ENCODE peak calls at places on chromosomes 3 and 15, in ten cellular contexts. One of them, this sample, is unnamed.

GRCh38 chr15:57321973-57322601 is 54.2 kb upstream of the CGNL1 start:
- DNase-seq in dorsolateral prefrontal cortex: no peak
- DNase-seq in DND-41: peak
- DNase-seq in lower lobe of right lung: no peak
- DNase-seq in HL-60: no peak
- DNase-seq in A549: no peak
- DNase-seq in endothelial cell of umbilical vein: peak
- DNase-seq in neural progenitor cell: peak
- DNase-seq in upper lobe of left lung: no peak
- DNase-seq in heart right ventricle: no peak
- DNase-seq in this sample: no peak

GRCh38 chr3:130849111-130849552 is 44.8 kb upstream of the ATP2C1 start:
- DNase-seq in lower lobe of right lung: peak
- DNase-seq in DND-41: no peak
- DNase-seq in heart right ventricle: peak
- DNase-seq in neural progenitor cell: no peak
- DNase-seq in upper lobe of left lung: peak
- DNase-seq in A549: no peak
- DNase-seq in endothelial cell of umbilical vein: no peak
- DNase-seq in dorsolateral prefrontal cortex: no peak
- DNase-seq in HL-60: peak
- DNase-seq in this sample: no peak

GRCh38 chr15:83077487-83078230 is 10.6 kb upstream of the BTBD1 start:
- DNase-seq in dorsolateral prefrontal cortex: no peak
- DNase-seq in endothelial cell of umbilical vein: no peak
- DNase-seq in neural progenitor cell: no peak
- DNase-seq in upper lobe of left lung: no peak
- DNase-seq in lower lobe of right lung: no peak
- DNase-seq in HL-60: no peak
- DNase-seq in A549: no peak
- DNase-seq in DND-41: no peak
- DNase-seq in heart right ventricle: no peak
- DNase-seq in this sample: no peak

GRCh38 chr3:133489466-133490085 is 83.9 kb upstream of the CDV3 start:
- DNase-seq in endothelial cell of umbilical vein: no peak
- DNase-seq in DND-41: no peak
- DNase-seq in neural progenitor cell: no peak
- DNase-seq in heart right ventricle: no peak
- DNase-seq in lower lobe of right lung: no peak
- DNase-seq in upper lobe of left lung: no peak
- DNase-seq in dorsolateral prefrontal cortex: no peak
- DNase-seq in HL-60: no peak
- DNase-seq in A549: no peak
- DNase-seq in this sample: no peak

GRCh38 chr15:98753726-98754125 is 105.4 kb downstream of the IGF1R start:
- DNase-seq in heart right ventricle: no peak
- DNase-seq in dorsolateral prefrontal cortex: no peak
- DNase-seq in endothelial cell of umbilical vein: no peak
- DNase-seq in A549: no peak
- DNase-seq in lower lobe of right lung: no peak
- DNase-seq in HL-60: no peak
- DNase-seq in upper lobe of left lung: no peak
- DNase-seq in neural progenitor cell: peak
- DNase-seq in DND-41: no peak
- DNase-seq in this sample: no peak

GRCh38 chr3:10411598-10412332 is 90.9 kb upstream of the SEC13 start:
- DNase-seq in endothelial cell of umbilical vein: no peak
- DNase-seq in neural progenitor cell: no peak
- DNase-seq in dorsolateral prefrontal cortex: no peak
- DNase-seq in HL-60: no peak
- DNase-seq in heart right ventricle: no peak
- DNase-seq in DND-41: no peak
- DNase-seq in upper lobe of left lung: no peak
- DNase-seq in A549: no peak
- DNase-seq in lower lobe of right lung: peak
- DNase-seq in this sample: no peak

GRCh38 chr15:79673416-79674123 is 223.2 kb downstream of the MTHFS start:
- DNase-seq in A549: peak
- DNase-seq in HL-60: no peak
- DNase-seq in heart right ventricle: no peak
- DNase-seq in DND-41: no peak
- DNase-seq in dorsolateral prefrontal cortex: no peak
- DNase-seq in lower lobe of right lung: no peak
- DNase-seq in upper lobe of left lung: no peak
- DNase-seq in endothelial cell of umbilical vein: no peak
- DNase-seq in neural progenitor cell: peak
- DNase-seq in this sample: no peak

GRCh38 chr3:184155644-184156521 is 706 bp downstream of the DVL3 start:
- DNase-seq in upper lobe of left lung: peak
- DNase-seq in DND-41: peak
- DNase-seq in A549: no peak
- DNase-seq in dorsolateral prefrontal cortex: peak
- DNase-seq in heart right ventricle: peak
- DNase-seq in neural progenitor cell: peak
- DNase-seq in endothelial cell of umbilical vein: peak
- DNase-seq in lower lobe of right lung: peak
- DNase-seq in HL-60: peak
- DNase-seq in this sample: peak

GRCh38 chr3:14640157-14640562 is 11.4 kb upstream of the CCDC174 start:
- DNase-seq in endothelial cell of umbilical vein: no peak
- DNase-seq in DND-41: no peak
- DNase-seq in dorsolateral prefrontal cortex: peak
- DNase-seq in HL-60: no peak
- DNase-seq in lower lobe of right lung: no peak
- DNase-seq in neural progenitor cell: no peak
- DNase-seq in A549: peak
- DNase-seq in upper lobe of left lung: no peak
- DNase-seq in heart right ventricle: no peak
- DNase-seq in this sample: no peak

GRCh38 chr3:182078314-182078713 is 366.6 kb downstream of the SOX2 start:
- DNase-seq in upper lobe of left lung: no peak
- DNase-seq in neural progenitor cell: no peak
- DNase-seq in lower lobe of right lung: no peak
- DNase-seq in dorsolateral prefrontal cortex: no peak
- DNase-seq in endothelial cell of umbilical vein: no peak
- DNase-seq in A549: peak
- DNase-seq in HL-60: no peak
- DNase-seq in heart right ventricle: no peak
- DNase-seq in DND-41: no peak
- DNase-seq in this sample: no peak

GRCh38 chr3:12229144-12229871 is 59.6 kb upstream of the PPARG start:
- DNase-seq in heart right ventricle: no peak
- DNase-seq in lower lobe of right lung: no peak
- DNase-seq in neural progenitor cell: no peak
- DNase-seq in endothelial cell of umbilical vein: no peak
- DNase-seq in DND-41: no peak
- DNase-seq in dorsolateral prefrontal cortex: no peak
- DNase-seq in A549: no peak
- DNase-seq in upper lobe of left lung: no peak
- DNase-seq in HL-60: peak
- DNase-seq in this sample: no peak

GRCh38 chr3:123157209-123157597 is 44.5 kb upstream of the SEC22A start:
- DNase-seq in A549: no peak
- DNase-seq in dorsolateral prefrontal cortex: no peak
- DNase-seq in neural progenitor cell: no peak
- DNase-seq in lower lobe of right lung: no peak
- DNase-seq in HL-60: no peak
- DNase-seq in endothelial cell of umbilical vein: no peak
- DNase-seq in heart right ventricle: no peak
- DNase-seq in DND-41: no peak
- DNase-seq in upper lobe of left lung: no peak
- DNase-seq in this sample: no peak

DNA sequence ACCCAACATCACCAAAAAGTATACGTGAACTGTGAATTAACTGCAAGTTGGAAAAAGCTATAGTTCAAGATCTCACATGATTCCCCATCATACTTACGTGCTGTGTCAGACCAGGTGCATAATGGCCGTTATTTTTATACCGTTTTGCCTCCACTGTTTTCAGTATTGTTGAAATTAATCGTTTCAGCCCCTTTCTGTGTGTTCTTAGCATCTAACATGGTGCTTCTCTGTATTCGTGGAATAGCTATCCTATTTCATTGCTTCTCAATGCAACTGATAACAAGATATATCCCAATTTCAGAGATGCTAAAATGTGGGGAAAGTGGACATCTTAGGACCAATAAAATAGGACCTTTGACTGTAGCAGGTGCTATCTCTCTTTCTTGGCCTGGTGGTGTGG is 13.7 kb downstream of the CA12 start:
- DNase-seq in heart right ventricle: no peak
- DNase-seq in A549: no peak
- DNase-seq in endothelial cell of umbilical vein: no peak
- DNase-seq in upper lobe of left lung: no peak
- DNase-seq in DND-41: no peak
- DNase-seq in HL-60: no peak
- DNase-seq in lower lobe of right lung: no peak
- DNase-seq in dorsolateral prefrontal cortex: no peak
- DNase-seq in neural progenitor cell: no peak
- DNase-seq in this sample: no peak
- H3K27ac ChIP-seq in heart right ventricle: no peak
- H3K27ac ChIP-seq in A549: peak
- H3K27ac ChIP-seq in endothelial cell of umbilical vein: no peak
- H3K27ac ChIP-seq in upper lobe of left lung: peak
- H3K27ac ChIP-seq in DND-41: no peak
- H3K27ac ChIP-seq in HL-60: no peak
- H3K27ac ChIP-seq in lower lobe of right lung: peak
- H3K27ac ChIP-seq in dorsolateral prefrontal cortex: no peak
- H3K27ac ChIP-seq in neural progenitor cell: no peak
- H3K27ac ChIP-seq in this sample: no peak

GRCh38 chr3:192408721-192409151 is 318.6 kb downstream of the FGF12 start:
- DNase-seq in dorsolateral prefrontal cortex: peak
- DNase-seq in heart right ventricle: no peak
- DNase-seq in HL-60: no peak
- DNase-seq in neural progenitor cell: peak
- DNase-seq in lower lobe of right lung: no peak
- DNase-seq in DND-41: no peak
- DNase-seq in endothelial cell of umbilical vein: peak
- DNase-seq in A549: no peak
- DNase-seq in upper lobe of left lung: no peak
- DNase-seq in this sample: no peak
- H3K4me3 ChIP-seq in dorsolateral prefrontal cortex: peak
- H3K4me3 ChIP-seq in heart right ventricle: no peak
- H3K4me3 ChIP-seq in HL-60: no peak
- H3K4me3 ChIP-seq in neural progenitor cell: peak
- H3K4me3 ChIP-seq in lower lobe of right lung: peak
- H3K4me3 ChIP-seq in DND-41: no peak
- H3K4me3 ChIP-seq in endothelial cell of umbilical vein: peak
- H3K4me3 ChIP-seq in A549: peak
- H3K4me3 ChIP-seq in upper lobe of left lung: peak
- H3K4me3 ChIP-seq in this sample: no peak

DNA sequence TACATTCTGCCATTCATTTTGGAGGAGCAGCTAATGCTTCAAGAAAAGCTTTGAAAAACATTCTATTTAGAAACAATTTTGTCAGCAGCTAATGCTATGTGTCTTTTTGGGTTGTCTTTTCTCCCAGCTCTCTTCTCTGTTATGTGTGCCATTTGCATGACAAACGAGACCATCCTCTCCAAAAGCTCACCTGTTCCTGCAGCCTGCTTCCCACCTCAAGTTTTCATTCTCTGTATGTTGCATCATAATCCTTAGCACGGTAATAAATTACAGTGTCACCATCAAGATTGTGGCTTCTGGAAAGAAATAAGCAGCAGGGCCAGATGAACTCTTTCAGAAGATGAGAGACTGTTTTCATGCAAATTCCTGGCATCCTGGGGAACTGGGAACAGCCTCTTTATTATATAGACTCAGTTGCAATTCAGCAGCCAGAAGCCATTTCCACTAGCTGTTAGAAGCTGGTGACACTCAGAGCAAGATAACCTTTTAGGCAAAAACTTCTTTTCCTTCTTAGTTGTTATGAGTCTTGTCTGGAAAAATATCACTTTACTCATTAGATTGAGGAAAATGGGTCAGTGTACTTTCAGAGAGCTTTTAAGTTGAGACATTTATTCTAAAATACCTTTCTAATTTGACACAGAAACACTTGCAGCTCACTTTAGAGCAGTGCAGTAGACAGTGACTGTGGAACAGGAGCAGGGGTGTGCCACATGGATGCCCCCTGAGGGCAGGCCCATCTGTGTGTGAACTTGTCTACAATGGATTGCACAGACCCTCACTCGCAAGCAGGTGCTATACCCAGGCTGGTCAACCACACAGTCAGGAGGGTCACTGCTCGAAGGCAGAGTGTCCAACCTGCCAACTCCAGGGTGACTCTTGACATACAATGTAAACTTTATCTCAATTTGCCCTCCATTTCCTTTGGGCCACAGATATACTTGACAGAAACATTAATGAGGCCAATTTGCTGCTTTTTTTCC is 436.9 kb downstream of the EPHB1 start:
- DNase-seq in neural progenitor cell: no peak
- DNase-seq in dorsolateral prefrontal cortex: no peak
- DNase-seq in A549: no peak
- DNase-seq in lower lobe of right lung: no peak
- DNase-seq in heart right ventricle: no peak
- DNase-seq in DND-41: no peak
- DNase-seq in upper lobe of left lung: no peak
- DNase-seq in endothelial cell of umbilical vein: no peak
- DNase-seq in HL-60: no peak
- DNase-seq in this sample: no peak
- H3K27ac ChIP-seq in neural progenitor cell: no peak
- H3K27ac ChIP-seq in dorsolateral prefrontal cortex: no peak
- H3K27ac ChIP-seq in A549: no peak
- H3K27ac ChIP-seq in lower lobe of right lung: no peak
- H3K27ac ChIP-seq in heart right ventricle: no peak
- H3K27ac ChIP-seq in DND-41: no peak
- H3K27ac ChIP-seq in upper lobe of left lung: no peak
- H3K27ac ChIP-seq in endothelial cell of umbilical vein: no peak
- H3K27ac ChIP-seq in HL-60: no peak
- H3K27ac ChIP-seq in this sample: no peak

GRCh38 chr15:63765338-63765737 is 68.4 kb downstream of the HERC1 start:
- DNase-seq in DND-41: no peak
- DNase-seq in A549: no peak
- DNase-seq in heart right ventricle: no peak
- DNase-seq in lower lobe of right lung: no peak
- DNase-seq in upper lobe of left lung: no peak
- DNase-seq in dorsolateral prefrontal cortex: no peak
- DNase-seq in neural progenitor cell: peak
- DNase-seq in HL-60: no peak
- DNase-seq in endothelial cell of umbilical vein: no peak
- DNase-seq in this sample: no peak

GRCh38 chr15:63763476-63764123 is 70.1 kb downstream of the HERC1 start:
- DNase-seq in neural progenitor cell: no peak
- DNase-seq in DND-41: no peak
- DNase-seq in dorsolateral prefrontal cortex: no peak
- DNase-seq in upper lobe of left lung: no peak
- DNase-seq in lower lobe of right lung: no peak
- DNase-seq in A549: no peak
- DNase-seq in endothelial cell of umbilical vein: no peak
- DNase-seq in HL-60: peak
- DNase-seq in heart right ventricle: no peak
- DNase-seq in this sample: no peak

GRCh38 chr15:63764124-63764827 is 69.5 kb downstream of the HERC1 start:
- DNase-seq in dorsolateral prefrontal cortex: no peak
- DNase-seq in upper lobe of left lung: no peak
- DNase-seq in heart right ventricle: no peak
- DNase-seq in lower lobe of right lung: no peak
- DNase-seq in A549: no peak
- DNase-seq in endothelial cell of umbilical vein: no peak
- DNase-seq in HL-60: no peak
- DNase-seq in DND-41: no peak
- DNase-seq in neural progenitor cell: no peak
- DNase-seq in this sample: no peak

GRCh38 chr15:63759752-63760151 is 74.0 kb downstream of the HERC1 start:
- DNase-seq in DND-41: no peak
- DNase-seq in lower lobe of right lung: no peak
- DNase-seq in upper lobe of left lung: no peak
- DNase-seq in heart right ventricle: no peak
- DNase-seq in neural progenitor cell: peak
- DNase-seq in A549: no peak
- DNase-seq in endothelial cell of umbilical vein: no peak
- DNase-seq in dorsolateral prefrontal cortex: no peak
- DNase-seq in HL-60: no peak
- DNase-seq in this sample: no peak

GRCh38 chr15:63764912-63765311 is 68.8 kb downstream of the HERC1 start:
- DNase-seq in HL-60: no peak
- DNase-seq in DND-41: no peak
- DNase-seq in dorsolateral prefrontal cortex: no peak
- DNase-seq in upper lobe of left lung: no peak
- DNase-seq in heart right ventricle: no peak
- DNase-seq in neural progenitor cell: no peak
- DNase-seq in endothelial cell of umbilical vein: no peak
- DNase-seq in A549: no peak
- DNase-seq in lower lobe of right lung: no peak
- DNase-seq in this sample: no peak
- H3K4me3 ChIP-seq in HL-60: no peak
- H3K4me3 ChIP-seq in DND-41: no peak
- H3K4me3 ChIP-seq in dorsolateral prefrontal cortex: no peak
- H3K4me3 ChIP-seq in upper lobe of left lung: no peak
- H3K4me3 ChIP-seq in heart right ventricle: no peak
- H3K4me3 ChIP-seq in neural progenitor cell: no peak
- H3K4me3 ChIP-seq in endothelial cell of umbilical vein: no peak
- H3K4me3 ChIP-seq in A549: no peak
- H3K4me3 ChIP-seq in lower lobe of right lung: no peak
- H3K4me3 ChIP-seq in this sample: no peak